ENCODE peak calls at places on chromosomes 7 and 10, in ten cellular contexts. One of them, this sample, is unnamed.

GRCh38 chr7:518630-519428 is 817 bp downstream of the PDGFA start:
- DNase-seq in prostate gland: peak
- DNase-seq in PC-3: peak
- DNase-seq in mammary epithelial cell: peak
- DNase-seq in transverse colon: peak
- DNase-seq in neural progenitor cell: peak
- DNase-seq in heart left ventricle: peak
- DNase-seq in upper lobe of left lung: peak
- DNase-seq in cardiac muscle cell: peak
- DNase-seq in fibroblast of lung: peak
- DNase-seq in this sample: peak

GRCh38 chr7:43648725-43649406 is 66.0 kb downstream of the STK17A start:
- DNase-seq in prostate gland: no peak
- DNase-seq in PC-3: peak
- DNase-seq in mammary epithelial cell: peak
- DNase-seq in transverse colon: peak
- DNase-seq in neural progenitor cell: no peak
- DNase-seq in heart left ventricle: no peak
- DNase-seq in upper lobe of left lung: no peak
- DNase-seq in cardiac muscle cell: peak
- DNase-seq in fibroblast of lung: peak
- DNase-seq in this sample: peak

GRCh38 chr10:22852712-22853353 is 75.0 kb upstream of the ARMC3 start:
- DNase-seq in prostate gland: no peak
- DNase-seq in PC-3: no peak
- DNase-seq in mammary epithelial cell: no peak
- DNase-seq in transverse colon: no peak
- DNase-seq in neural progenitor cell: no peak
- DNase-seq in heart left ventricle: no peak
- DNase-seq in upper lobe of left lung: no peak
- DNase-seq in cardiac muscle cell: no peak
- DNase-seq in fibroblast of lung: no peak
- DNase-seq in this sample: no peak

GRCh38 chr10:89644691-89644966 is 413 bp downstream of the PANK1 start:
- DNase-seq in prostate gland: peak
- DNase-seq in PC-3: no peak
- DNase-seq in mammary epithelial cell: no peak
- DNase-seq in transverse colon: no peak
- DNase-seq in neural progenitor cell: no peak
- DNase-seq in heart left ventricle: no peak
- DNase-seq in upper lobe of left lung: peak
- DNase-seq in cardiac muscle cell: no peak
- DNase-seq in fibroblast of lung: no peak
- DNase-seq in this sample: no peak

GRCh38 chr7:116801092-116801710 is 61.2 kb upstream of the CAPZA2 start:
- DNase-seq in prostate gland: no peak
- DNase-seq in PC-3: peak
- DNase-seq in mammary epithelial cell: peak
- DNase-seq in transverse colon: no peak
- DNase-seq in neural progenitor cell: no peak
- DNase-seq in heart left ventricle: no peak
- DNase-seq in upper lobe of left lung: no peak
- DNase-seq in cardiac muscle cell: peak
- DNase-seq in fibroblast of lung: peak
- DNase-seq in this sample: peak

GRCh38 chr7:137961200-137962177 is 40.4 kb downstream of the CREB3L2 start:
- DNase-seq in prostate gland: no peak
- DNase-seq in PC-3: no peak
- DNase-seq in mammary epithelial cell: no peak
- DNase-seq in transverse colon: no peak
- DNase-seq in neural progenitor cell: no peak
- DNase-seq in heart left ventricle: no peak
- DNase-seq in upper lobe of left lung: no peak
- DNase-seq in cardiac muscle cell: no peak
- DNase-seq in fibroblast of lung: peak
- DNase-seq in this sample: no peak

GRCh38 chr10:24306507-24306875 is 97.6 kb downstream of the KIAA1217 start:
- DNase-seq in prostate gland: no peak
- DNase-seq in PC-3: no peak
- DNase-seq in mammary epithelial cell: no peak
- DNase-seq in transverse colon: no peak
- DNase-seq in neural progenitor cell: peak
- DNase-seq in heart left ventricle: no peak
- DNase-seq in upper lobe of left lung: no peak
- DNase-seq in cardiac muscle cell: no peak
- DNase-seq in fibroblast of lung: peak
- DNase-seq in this sample: no peak

GRCh38 chr10:8130973-8131911 is 76.8 kb downstream of the GATA3 start:
- DNase-seq in prostate gland: no peak
- DNase-seq in PC-3: peak
- DNase-seq in mammary epithelial cell: peak
- DNase-seq in transverse colon: no peak
- DNase-seq in neural progenitor cell: no peak
- DNase-seq in heart left ventricle: no peak
- DNase-seq in upper lobe of left lung: no peak
- DNase-seq in cardiac muscle cell: peak
- DNase-seq in fibroblast of lung: peak
- DNase-seq in this sample: peak

GRCh38 chr7:2403718-2404648 is 572 bp downstream of the CHST12 start:
- DNase-seq in prostate gland: no peak
- DNase-seq in PC-3: peak
- DNase-seq in mammary epithelial cell: peak
- DNase-seq in transverse colon: peak
- DNase-seq in neural progenitor cell: peak
- DNase-seq in heart left ventricle: no peak
- DNase-seq in upper lobe of left lung: no peak
- DNase-seq in cardiac muscle cell: peak
- DNase-seq in fibroblast of lung: peak
- DNase-seq in this sample: no peak

GRCh38 chr7:154871483-154871882 is 131.4 kb downstream of the PAXIP1 start:
- DNase-seq in prostate gland: no peak
- DNase-seq in PC-3: no peak
- DNase-seq in mammary epithelial cell: no peak
- DNase-seq in transverse colon: no peak
- DNase-seq in neural progenitor cell: no peak
- DNase-seq in heart left ventricle: no peak
- DNase-seq in upper lobe of left lung: no peak
- DNase-seq in cardiac muscle cell: no peak
- DNase-seq in fibroblast of lung: no peak
- DNase-seq in this sample: no peak

GRCh38 chr10:7026818-7027217 is 384.0 kb downstream of the SFMBT2 start:
- DNase-seq in prostate gland: no peak
- DNase-seq in PC-3: no peak
- DNase-seq in mammary epithelial cell: no peak
- DNase-seq in transverse colon: no peak
- DNase-seq in neural progenitor cell: no peak
- DNase-seq in heart left ventricle: no peak
- DNase-seq in upper lobe of left lung: peak
- DNase-seq in cardiac muscle cell: no peak
- DNase-seq in fibroblast of lung: no peak
- DNase-seq in this sample: no peak

GRCh38 chr7:14908697-14909096 is 6.1 kb upstream of the DGKB start:
- DNase-seq in prostate gland: no peak
- DNase-seq in PC-3: no peak
- DNase-seq in mammary epithelial cell: no peak
- DNase-seq in transverse colon: no peak
- DNase-seq in neural progenitor cell: no peak
- DNase-seq in heart left ventricle: no peak
- DNase-seq in upper lobe of left lung: no peak
- DNase-seq in cardiac muscle cell: no peak
- DNase-seq in fibroblast of lung: no peak
- DNase-seq in this sample: no peak
- H3K27ac ChIP-seq in prostate gland: no peak
- H3K27ac ChIP-seq in PC-3: no peak
- H3K27ac ChIP-seq in mammary epithelial cell: no peak
- H3K27ac ChIP-seq in transverse colon: no peak
- H3K27ac ChIP-seq in neural progenitor cell: no peak
- H3K27ac ChIP-seq in heart left ventricle: no peak
- H3K27ac ChIP-seq in upper lobe of left lung: no peak
- H3K27ac ChIP-seq in cardiac muscle cell: no peak
- H3K27ac ChIP-seq in fibroblast of lung: no peak
- H3K27ac ChIP-seq in this sample: no peak

GRCh38 chr10:58642283-58642682 is 129.6 kb downstream of the BICC1 start:
- DNase-seq in prostate gland: no peak
- DNase-seq in PC-3: peak
- DNase-seq in mammary epithelial cell: no peak
- DNase-seq in transverse colon: no peak
- DNase-seq in neural progenitor cell: no peak
- DNase-seq in heart left ventricle: no peak
- DNase-seq in upper lobe of left lung: no peak
- DNase-seq in cardiac muscle cell: peak
- DNase-seq in fibroblast of lung: peak
- DNase-seq in this sample: no peak

GRCh38 chr10:58638406-58638805 is 125.7 kb downstream of the BICC1 start:
- DNase-seq in prostate gland: no peak
- DNase-seq in PC-3: no peak
- DNase-seq in mammary epithelial cell: no peak
- DNase-seq in transverse colon: no peak
- DNase-seq in neural progenitor cell: no peak
- DNase-seq in heart left ventricle: no peak
- DNase-seq in upper lobe of left lung: no peak
- DNase-seq in cardiac muscle cell: peak
- DNase-seq in fibroblast of lung: peak
- DNase-seq in this sample: no peak

GRCh38 chr10:58643029-58643428 is 130.4 kb downstream of the BICC1 start:
- DNase-seq in prostate gland: no peak
- DNase-seq in PC-3: no peak
- DNase-seq in mammary epithelial cell: no peak
- DNase-seq in transverse colon: no peak
- DNase-seq in neural progenitor cell: no peak
- DNase-seq in heart left ventricle: no peak
- DNase-seq in upper lobe of left lung: no peak
- DNase-seq in cardiac muscle cell: no peak
- DNase-seq in fibroblast of lung: no peak
- DNase-seq in this sample: no peak

GRCh38 chr10:58641708-58642107 is 129.0 kb downstream of the BICC1 start:
- DNase-seq in prostate gland: no peak
- DNase-seq in PC-3: peak
- DNase-seq in mammary epithelial cell: peak
- DNase-seq in transverse colon: no peak
- DNase-seq in neural progenitor cell: no peak
- DNase-seq in heart left ventricle: no peak
- DNase-seq in upper lobe of left lung: no peak
- DNase-seq in cardiac muscle cell: peak
- DNase-seq in fibroblast of lung: peak
- DNase-seq in this sample: peak

DNA sequence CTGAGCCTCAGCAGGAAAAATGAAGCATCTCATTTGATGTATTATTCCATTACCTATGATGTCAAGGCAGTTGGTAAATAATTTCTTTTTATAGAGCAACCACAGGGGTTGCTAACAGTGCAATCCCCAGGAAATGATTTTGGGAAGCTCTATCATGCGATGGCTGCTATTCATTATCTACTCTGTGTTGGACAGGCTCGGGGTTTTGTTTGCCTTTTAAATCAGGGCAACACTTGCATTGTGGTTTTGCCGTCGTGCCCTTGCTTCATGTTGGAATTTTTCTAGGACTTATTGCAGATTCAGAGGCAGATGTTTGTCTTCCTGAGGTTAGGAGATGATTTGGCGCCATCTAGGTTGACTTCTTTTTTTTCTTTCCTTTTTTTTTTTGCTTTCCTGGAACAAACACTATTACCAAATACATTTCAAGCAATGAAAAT is 128.4 kb downstream of the BICC1 start:
- DNase-seq in prostate gland: no peak
- DNase-seq in PC-3: peak
- DNase-seq in mammary epithelial cell: peak
- DNase-seq in transverse colon: no peak
- DNase-seq in neural progenitor cell: peak
- DNase-seq in heart left ventricle: no peak
- DNase-seq in upper lobe of left lung: no peak
- DNase-seq in cardiac muscle cell: peak
- DNase-seq in fibroblast of lung: peak
- DNase-seq in this sample: peak
- TF ChIP-seq CTCF in prostate gland: no peak
- TF ChIP-seq CTCF in PC-3: peak
- TF ChIP-seq CTCF in mammary epithelial cell: peak
- TF ChIP-seq CTCF in transverse colon: no peak
- TF ChIP-seq CTCF in neural progenitor cell: peak
- TF ChIP-seq CTCF in heart left ventricle: peak
- TF ChIP-seq CTCF in upper lobe of left lung: no peak
- TF ChIP-seq CTCF in cardiac muscle cell: peak
- TF ChIP-seq CTCF in fibroblast of lung: peak
- TF ChIP-seq CTCF in this sample: peak

DNA sequence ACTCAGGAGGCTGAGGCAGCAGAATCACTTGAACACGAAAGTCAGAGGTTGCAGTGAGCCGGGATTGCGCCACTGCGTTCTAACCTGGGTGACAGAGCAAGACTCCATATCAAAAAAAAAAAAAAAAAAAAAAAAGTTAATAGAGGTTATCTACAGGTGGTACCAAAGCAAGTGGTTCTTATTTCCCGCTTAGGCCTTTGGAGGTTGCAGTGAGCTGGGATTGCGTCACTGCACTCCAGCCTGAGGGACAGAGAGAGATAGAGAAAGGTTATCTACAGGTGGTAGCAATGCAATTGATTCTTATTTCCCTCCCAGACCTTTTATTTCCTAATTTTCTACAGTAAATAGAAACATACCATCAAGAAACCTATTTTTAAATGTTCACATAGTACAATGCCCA is 98.2 kb downstream of the DLG5 start:
- DNase-seq in prostate gland: no peak
- DNase-seq in PC-3: no peak
- DNase-seq in mammary epithelial cell: no peak
- DNase-seq in transverse colon: no peak
- DNase-seq in neural progenitor cell: no peak
- DNase-seq in heart left ventricle: no peak
- DNase-seq in upper lobe of left lung: no peak
- DNase-seq in cardiac muscle cell: no peak
- DNase-seq in fibroblast of lung: no peak
- DNase-seq in this sample: no peak
- H3K27ac ChIP-seq in prostate gland: no peak
- H3K27ac ChIP-seq in PC-3: no peak
- H3K27ac ChIP-seq in mammary epithelial cell: no peak
- H3K27ac ChIP-seq in transverse colon: no peak
- H3K27ac ChIP-seq in neural progenitor cell: no peak
- H3K27ac ChIP-seq in heart left ventricle: no peak
- H3K27ac ChIP-seq in upper lobe of left lung: no peak
- H3K27ac ChIP-seq in cardiac muscle cell: no peak
- H3K27ac ChIP-seq in fibroblast of lung: no peak
- H3K27ac ChIP-seq in this sample: no peak

DNA sequence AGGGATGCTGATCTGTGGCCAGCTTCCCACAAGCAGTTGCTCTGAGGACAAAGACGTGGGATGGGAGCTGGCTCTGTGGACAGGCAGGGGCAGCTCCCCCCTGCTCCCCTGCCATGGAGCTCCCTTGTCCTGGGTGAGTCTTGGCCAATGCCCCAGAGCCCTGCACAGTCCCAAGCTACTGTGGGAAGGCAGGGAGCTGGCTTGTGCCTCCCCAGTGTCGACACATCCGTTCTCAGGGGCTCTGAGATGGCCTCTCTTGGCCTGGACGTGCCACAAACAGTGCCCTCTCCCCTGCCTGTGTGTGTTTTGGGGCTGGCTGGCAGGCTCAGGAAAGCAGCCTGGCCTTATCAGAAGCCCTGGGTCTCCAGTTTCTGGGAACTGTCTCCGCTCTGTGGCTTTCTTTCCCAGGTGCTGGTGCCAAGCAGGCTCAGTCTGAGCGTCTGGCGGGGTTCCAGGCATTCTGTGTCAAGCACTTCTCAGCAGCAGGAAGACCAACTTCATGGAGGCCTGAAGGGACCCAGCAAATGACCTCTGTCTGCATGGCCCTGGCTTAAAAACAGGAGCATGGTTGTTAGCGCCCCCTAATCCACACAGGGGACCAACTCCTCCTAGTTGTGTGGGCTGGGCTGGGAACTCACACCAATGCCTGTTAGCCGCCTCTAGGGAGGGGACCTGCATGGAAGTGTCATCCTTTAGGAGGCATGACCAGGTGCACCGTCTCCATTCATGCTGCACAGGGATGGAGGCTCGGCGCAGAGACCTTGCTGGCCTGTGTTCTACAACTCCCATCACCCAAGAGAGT is 375.2 kb downstream of the RPS24 start:
- DNase-seq in prostate gland: peak
- DNase-seq in PC-3: peak
- DNase-seq in mammary epithelial cell: no peak
- DNase-seq in transverse colon: peak
- DNase-seq in neural progenitor cell: peak
- DNase-seq in heart left ventricle: peak
- DNase-seq in upper lobe of left lung: no peak
- DNase-seq in cardiac muscle cell: peak
- DNase-seq in fibroblast of lung: peak
- DNase-seq in this sample: no peak
- TF ChIP-seq CTCF in prostate gland: no peak
- TF ChIP-seq CTCF in PC-3: peak
- TF ChIP-seq CTCF in mammary epithelial cell: no peak
- TF ChIP-seq CTCF in transverse colon: no peak
- TF ChIP-seq CTCF in neural progenitor cell: peak
- TF ChIP-seq CTCF in heart left ventricle: peak
- TF ChIP-seq CTCF in upper lobe of left lung: no peak
- TF ChIP-seq CTCF in cardiac muscle cell: no peak
- TF ChIP-seq CTCF in fibroblast of lung: no peak
- TF ChIP-seq CTCF in this sample: no peak

This sample was measured in foreskin keratinocyte.